ENCODE peak calls at places on chromosomes 16 and 17, in five cellular contexts. J, P, C, X and N are unnamed samples.

GRCh38 chr16:84159800-84160199 is 14.7 kb downstream of the DNAAF1 start:
- DNase-seq in J (no peak), X (no peak), P (no peak), C (no peak), N (no peak)

GRCh38 chr16:81697886-81698635 is 81.0 kb upstream of the PLCG2 start:
- DNase-seq in X (no peak), J (peak), C (no peak), P (no peak), N (no peak)

GRCh38 chr17:6444573-6445335 is 499 bp downstream of the PIMREG start:
- DNase-seq in J (no peak), P (no peak), X (no peak), C (no peak), N (no peak)

GRCh38 chr17:69246726-69247375 is 18.2 kb upstream of the ABCA10 start:
- DNase-seq in J (no peak), X (no peak), P (no peak), C (peak), N (no peak)

GRCh38 chr16:16019488-16019887 is 70.1 kb downstream of the ABCC1 start:
- DNase-seq in J (peak), C (no peak), X (no peak), P (no peak), N (no peak)

GRCh38 chr17:37650419-37651003 is 7.3 kb upstream of the DDX52 start:
- DNase-seq in J (no peak), P (no peak), C (no peak), X (no peak), N (no peak)

GRCh38 chr17:549197-550040 is 165.2 kb downstream of the VPS53 start:
- DNase-seq in J (no peak), P (no peak), C (no peak), X (no peak), N (no peak)

GRCh38 chr16:56793504-56793903 is 63.6 kb downstream of the NUP93 start:
- DNase-seq in C (no peak), J (no peak), X (no peak), P (no peak), N (no peak)

GRCh38 chr16:22937169-22937568 is 123.2 kb downstream of the HS3ST2 start:
- DNase-seq in X (no peak), C (no peak), J (no peak), P (no peak), N (no peak)

GRCh38 chr16:64089697-64090096 is 1032.2 kb downstream of the CDH11 start:
- DNase-seq in J (no peak), P (no peak), C (no peak), X (no peak), N (no peak)

GRCh38 chr16:58449768-58450167 is 50.2 kb upstream of the NDRG4 start:
- DNase-seq in P (no peak), C (no peak), J (no peak), X (no peak), N (no peak)

GRCh38 chr17:2709173-2709661 is 2.3 kb downstream of the CLUH start:
- DNase-seq in P (no peak), C (peak), X (no peak), J (no peak), N (no peak)

GRCh38 chr16:57260294-57260929 is 15.4 kb downstream of the ARL2BP start:
- DNase-seq in C (no peak), P (no peak), J (peak), X (no peak), N (peak)

GRCh38 chr17:75036643-75037268 is 10.0 kb downstream of the ATP5PD start:
- DNase-seq in P (no peak), X (peak), C (no peak), J (peak), N (peak)

GRCh38 chr17:78991017-78991783 is 11.5 kb upstream of the LGALS3BP start:
- DNase-seq in J (peak), C (no peak), P (no peak), X (no peak), N (no peak)

GRCh38 chr17:50511058-50511457 is 2.8 kb downstream of the MYCBPAP start:
- DNase-seq in C (peak), J (no peak), X (no peak), P (no peak), N (no peak)

GRCh38 chr16:11032000-11032921 is 87.9 kb downstream of the CLEC16A start:
- DNase-seq in P (no peak), X (no peak), C (no peak), J (no peak), N (no peak)

GRCh38 chr17:80861892-80862291 is 129.7 kb upstream of the CHMP6 start:
- DNase-seq in X (no peak), C (no peak), P (no peak), J (peak), N (no peak)

GRCh38 chr17:4043862-4044261 is 79.6 kb upstream of the ATP2A3 start:
- DNase-seq in C (no peak), J (no peak), X (no peak), P (no peak), N (peak)

GRCh38 chr16:17362191-17362590 is 108.6 kb downstream of the XYLT1 start:
- DNase-seq in P (no peak), C (no peak), J (no peak), X (no peak), N (no peak)